ENCODE peak calls at places on chromosome X, in four cellular contexts. K is A549, A is heart left ventricle, Y is thoracic aorta. Q is an unnamed sample. For H3K4me1, the result is how much of the 10 kb centered on the place peaks cover.

GRCh38 chrX:35726176-35726575 is 72.0 kb upstream of the MAGEB16 start:
- DNase-seq in A (no peak), K (peak), Y (no peak), Q (no peak)

GRCh38 chrX:53262918-53263394 is 18.4 kb downstream of the IQSEC2 start:
- DNase-seq in K (peak), A (no peak), Y (no peak), Q (no peak)

GRCh38 chrX:16882702-16883486 is 12.7 kb upstream of the RBBP7 start:
- DNase-seq in Y (no peak), A (peak), K (peak), Q (peak)

GRCh38 chrX:100368167-100368566 is 41.9 kb downstream of the PCDH19 start:
- DNase-seq in A (no peak), K (peak), Y (no peak), Q (no peak)

GRCh38 chrX:130053236-130053635 is 57.1 kb downstream of the ELF4 start:
- DNase-seq in Y (no peak), A (no peak), K (no peak), Q (no peak)

GRCh38 chrX:132488092-132488749 is 617 bp downstream of the MBNL3 start:
- DNase-seq in A (no peak), K (no peak), Y (no peak), Q (no peak)

GRCh38 chrX:17470136-17470535 is 95.1 kb downstream of the NHS start:
- DNase-seq in Y (no peak), A (no peak), K (no peak), Q (no peak)

GRCh38 chrX:71618787-71619186 is 476 bp upstream of the CXCR3 start:
- DNase-seq in K (no peak), A (no peak), Y (no peak), Q (no peak)

GRCh38 chrX:13868481-13869040 is 51.7 kb upstream of the GPM6B start:
- DNase-seq in A (no peak), Y (no peak), K (no peak), Q (no peak)

GRCh38 chrX:93649381-93649780 is 24.0 kb downstream of the NAP1L3 start:
- DNase-seq in Y (no peak), K (no peak), A (no peak), Q (no peak)

GRCh38 chrX:30920271-30920670 is 31.2 kb upstream of the TAB3 start:
- DNase-seq in Y (no peak), K (no peak), A (no peak), Q (no peak)

GRCh38 chrX:76538860-76539259 is 111.3 kb downstream of the MAGEE1 start:
- DNase-seq in Y (no peak), A (no peak), K (no peak), Q (no peak)

GRCh38 chrX:154363706-154364439 is 10.6 kb downstream of the FLNA start:
- DNase-seq in A (no peak), Y (no peak), K (no peak), Q (no peak)

GRCh38 chrX:8306296-8306975 is 135.4 kb upstream of the VCX2 start:
- DNase-seq in Y (no peak), A (no peak), K (no peak), Q (no peak)

GRCh38 chrX:154655786-154656185 is 2.4 kb upstream of the CTAG2 start:
- DNase-seq in K (no peak), Y (no peak), A (no peak), Q (no peak)

GRCh38 chrX:154918060-154918483 is 31.9 kb downstream of the F8A1 start:
- DNase-seq in K (peak), Y (peak), A (peak), Q (peak)

GRCh38 chrX:108415146-108415545 is 23.1 kb downstream of the COL4A6 start:
- DNase-seq in K (no peak), Y (no peak), A (no peak), Q (no peak)

GRCh38 chrX:106631615-106632014 is 19.8 kb downstream of the RADX start:
- DNase-seq in K (no peak), A (no peak), Y (no peak), Q (no peak)

GRCh38 chrX:48918303-48918643 is 551 bp downstream of the PIM2 start:
- DNase-seq in A (no peak), K (no peak), Y (no peak), Q (no peak)

GRCh38 chrX:32118832-32119231 is 1047.0 kb upstream of the FTHL17 start:
- DNase-seq in K (no peak), A (no peak), Y (no peak), Q (no peak)

GRCh38 chrX:68942141-68942540 is 113.3 kb downstream of the EFNB1 start:
- DNase-seq in Y (no peak), A (no peak), K (no peak), Q (no peak)
- H3K27ac ChIP-seq in Y (no peak), A (no peak), K (no peak), Q (no peak)

GRCh38 chrX:2184089-2184488 is 316.7 kb downstream of the DHRSX start:
- DNase-seq in K (no peak), A (no peak), Y (no peak), Q (no peak)

GRCh38 chrX:2185341-2186082 is 315.3 kb downstream of the DHRSX start:
- DNase-seq in K (peak), Y (no peak), A (no peak), Q (no peak)

GRCh38 chrX:2188316-2188715 is 312.5 kb downstream of the DHRSX start:
- DNase-seq in K (no peak), A (no peak), Y (no peak), Q (no peak)

GRCh38 chrX:2188840-2189239 is 311.9 kb downstream of the DHRSX start:
- DNase-seq in Y (no peak), A (no peak), K (no peak), Q (no peak)

GRCh38 chrX:2187352-2188115 is 313.2 kb downstream of the DHRSX start:
- DNase-seq in Y (no peak), A (no peak), K (no peak), Q (no peak)
- H3K4me1 ChIP-seq in Y (under half), A (under half), K (under half), Q (under half)

DNA sequence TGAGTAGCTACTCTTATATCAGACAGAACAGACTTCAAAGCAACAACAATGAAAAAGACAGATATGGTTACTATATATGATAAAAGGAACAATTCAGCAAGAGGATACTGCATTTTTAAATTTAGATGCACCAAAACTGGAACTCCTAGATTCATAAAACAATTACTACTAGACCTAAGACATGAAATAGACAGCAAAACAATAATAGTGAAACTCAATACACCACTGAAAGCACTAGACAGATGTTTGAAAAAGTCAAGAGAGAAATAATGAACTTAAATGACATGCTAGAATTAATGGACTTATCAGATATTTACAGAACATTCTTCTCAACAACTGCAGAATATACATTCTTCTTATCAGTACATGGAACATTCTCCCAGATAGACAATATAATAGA is 99.5 kb upstream of the ITM2A start:
- DNase-seq in K (no peak), A (no peak), Y (no peak), Q (no peak)
- H3K27ac ChIP-seq in K (no peak), A (no peak), Y (no peak), Q (no peak)

DNA sequence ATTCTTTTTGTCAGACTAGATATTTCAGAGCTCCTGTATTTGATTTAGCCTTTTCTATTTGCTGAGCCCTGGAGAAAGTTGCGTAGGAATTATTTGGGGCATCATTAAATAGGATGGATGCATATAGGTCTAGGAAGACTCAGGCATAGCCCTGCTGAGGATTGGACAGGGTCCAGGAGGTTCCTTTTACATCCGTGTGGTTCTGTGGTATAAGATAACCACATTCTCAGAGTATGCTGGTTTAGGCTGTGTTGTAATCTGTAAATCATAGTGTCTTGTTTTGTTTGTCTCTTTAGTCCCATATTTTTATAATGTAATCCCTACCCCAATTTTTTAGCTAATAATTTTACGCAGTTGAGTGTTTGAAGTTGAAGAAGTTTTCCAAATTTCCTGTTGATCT is 513.7 kb downstream of the RPA4 start:
- DNase-seq in K (no peak), Y (no peak), A (no peak), Q (no peak)
- H3K4me1 ChIP-seq in K (half or more), Y (under half), A (under half), Q (under half)

Q was measured in right cardiac atrium.